ENCODE peak calls at places on chromosomes 16 and 17, in seven cellular contexts. D is body of pancreas, I is tibial artery, X is tibial nerve, Y is endodermal cell, R is AG04450, S is prostate gland. Q is an unnamed sample. For H3K9me3, the result is how much of the 10 kb centered on the place peaks cover.

GRCh38 chr17:39928868-39929651 is 1.5 kb downstream of the LRRC3C start:
- DNase-seq in X (no peak), R (peak), S (no peak), I (no peak), Y (no peak), D (peak), Q (no peak)

GRCh38 chr17:42809250-42809649 is 10.6 kb downstream of the CNTD1 start:
- DNase-seq in S (no peak), X (peak), D (peak), I (no peak), Y (no peak), R (peak), Q (no peak)

GRCh38 chr16:75653926-75654325 is 6.4 kb downstream of the TERF2IP start:
- DNase-seq in R (peak), D (no peak), I (no peak), S (no peak), X (no peak), Y (no peak), Q (no peak)

GRCh38 chr16:72203401-72203800 is 31.4 kb upstream of the PMFBP1 start:
- DNase-seq in Y (no peak), D (peak), X (peak), R (no peak), I (peak), S (no peak), Q (no peak)

GRCh38 chr17:73126716-73127473 is 34.4 kb upstream of the SLC39A11 start:
- DNase-seq in I (no peak), D (no peak), X (no peak), S (no peak), R (no peak), Y (no peak), Q (no peak)

GRCh38 chr16:77613115-77613514 is 109.2 kb upstream of the NUDT7 start:
- DNase-seq in D (no peak), S (no peak), X (no peak), Y (no peak), R (no peak), I (no peak), Q (no peak)

GRCh38 chr16:25635449-25635848 is 56.3 kb upstream of the HS3ST4 start:
- DNase-seq in R (no peak), X (no peak), S (no peak), Y (no peak), I (no peak), D (no peak), Q (no peak)

GRCh38 chr16:55512941-55513340 is 4.1 kb downstream of the LPCAT2 start:
- DNase-seq in R (no peak), S (no peak), D (no peak), X (no peak), I (no peak), Y (no peak), Q (no peak)

GRCh38 chr17:72600934-72601333 is 480.1 kb downstream of the SOX9 start:
- DNase-seq in D (no peak), S (no peak), I (no peak), Y (no peak), X (no peak), R (no peak), Q (no peak)

GRCh38 chr16:66525396-66526180 is 24.3 kb downstream of the TK2 start:
- DNase-seq in X (no peak), D (peak), R (no peak), S (no peak), I (no peak), Y (no peak), Q (no peak)

GRCh38 chr17:55305321-55306087 is 40.7 kb downstream of the HLF start:
- DNase-seq in X (no peak), Y (peak), S (no peak), R (no peak), I (no peak), D (no peak), Q (no peak)

GRCh38 chr17:55303008-55303493 is 38.3 kb downstream of the HLF start:
- DNase-seq in R (no peak), S (no peak), X (no peak), I (no peak), D (no peak), Y (peak), Q (no peak)

GRCh38 chr17:55302407-55302787 is 37.6 kb downstream of the HLF start:
- DNase-seq in X (no peak), R (no peak), I (no peak), D (no peak), Y (no peak), S (no peak), Q (no peak)

GRCh38 chr17:55304171-55304859 is 39.6 kb downstream of the HLF start:
- DNase-seq in S (no peak), I (no peak), D (no peak), R (no peak), X (no peak), Y (peak), Q (no peak)

GRCh38 chr17:55303701-55304145 is 39.0 kb downstream of the HLF start:
- DNase-seq in Y (peak), D (no peak), X (no peak), R (no peak), S (no peak), I (no peak), Q (no peak)
- TF ChIP-seq CTCF in Y (no peak), D (no peak), X (no peak), R (peak), S (no peak), I (no peak), Q (no peak)

GRCh38 chr17:17900615-17901520 is 64.1 kb upstream of the SREBF1 start:
- DNase-seq in X (peak), R (peak), Y (peak), I (peak), S (peak), D (peak), Q (peak)
- H3K27ac ChIP-seq in X (peak), R (peak), Y (peak), I (peak), S (peak), D (peak), Q (peak)

GRCh38 chr17:22459953-22460350 is 767.6 kb downstream of the KCNJ18 start:
- DNase-seq in X (no peak), S (no peak), R (no peak), D (no peak), I (no peak), Y (no peak), Q (no peak)

GRCh38 chr17:22461460-22462145 is 769.3 kb downstream of the KCNJ18 start:
- DNase-seq in X (no peak), I (no peak), S (no peak), R (no peak), D (no peak), Y (no peak), Q (no peak)

GRCh38 chr17:22462461-22462860 is 770.1 kb downstream of the KCNJ18 start:
- DNase-seq in R (no peak), S (no peak), Y (no peak), X (no peak), D (no peak), I (no peak), Q (no peak)

GRCh38 chr17:22459331-22459952 is 767.1 kb downstream of the KCNJ18 start:
- DNase-seq in R (no peak), I (no peak), X (no peak), Y (no peak), S (no peak), D (no peak), Q (no peak)

DNA sequence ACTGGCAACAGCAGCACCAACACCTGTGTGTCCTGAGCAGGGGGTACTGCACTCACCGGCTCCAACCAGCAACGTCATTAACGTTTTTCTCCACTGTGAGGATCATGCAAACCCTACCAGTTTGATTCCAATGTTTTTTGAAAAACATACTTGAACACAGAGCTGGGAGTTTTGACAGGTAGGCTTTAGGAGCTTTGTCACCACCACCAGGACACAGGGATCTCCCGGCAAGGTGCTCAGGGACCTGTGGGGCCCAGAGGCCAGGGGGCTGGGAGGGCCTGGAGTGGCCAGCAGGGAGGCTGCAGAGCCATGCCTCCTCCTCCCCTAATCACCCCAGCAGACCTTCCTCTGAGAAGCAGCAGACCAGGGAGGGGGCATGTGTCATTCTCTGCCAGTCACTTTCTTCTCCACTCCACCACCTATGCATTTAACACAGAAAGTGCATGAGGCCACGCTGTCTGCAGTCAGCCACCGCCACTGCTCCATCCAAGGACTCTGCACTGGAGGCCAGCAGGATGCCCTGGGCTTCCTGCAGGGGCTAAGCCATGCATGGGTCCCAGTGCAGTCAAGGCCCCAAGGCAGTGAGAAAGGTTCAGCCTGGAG is 768.2 kb downstream of the KCNJ18 start:
- DNase-seq in D (no peak), I (no peak), X (no peak), S (no peak), R (no peak), Y (no peak), Q (no peak)
- H3K9me3 ChIP-seq in D (under half), I (under half), X (under half), S (under half), R (under half), Y (half or more), Q (under half)

GRCh38 chr17:4249452-4250029 is 14.2 kb downstream of the ANKFY1 start:
- DNase-seq in Y (peak), D (no peak), R (no peak), X (no peak), I (no peak), S (no peak), Q (no peak)
- TF ChIP-seq CTCF in Y (peak), D (peak), R (peak), X (no peak), I (peak), S (peak), Q (peak)